ENCODE peak calls at places on chromosome 7, in seven cellular contexts. I is Calu3, Y is osteocyte, H is glutamatergic neuron, V is fibroblast of lung, F is uterus, D is B cell. K is an unnamed sample.
A peak's percentile ranks its signal among the peaks of the same experiment; 100 is the strongest.

GRCh38 chr7:127831312-127832212 is 179.6 kb downstream of the SND1 start:
- DNase-seq in I (no peak), Y (no peak), H (no peak), V (no peak), F (no peak), D (no peak), K (no peak)

GRCh38 chr7:155702616-155703015 is 58.2 kb downstream of the RBM33 start:
- DNase-seq in I (peak; percentile 23), Y (no peak), H (no peak), V (no peak), F (no peak), D (no peak), K (no peak)

GRCh38 chr7:13259908-13260307 is 572.5 kb downstream of the ARL4A start:
- DNase-seq in I (no peak), Y (no peak), H (no peak), V (no peak), F (no peak), D (no peak), K (no peak)

GRCh38 chr7:130961128-130961601 is 227.2 kb upstream of the KLF14 start:
- DNase-seq in I (no peak), Y (no peak), H (no peak), V (peak; percentile 54), F (no peak), D (peak; percentile 17), K (peak; percentile 73)

GRCh38 chr7:29556405-29557195 is 7.0 kb upstream of the PRR15 start:
- DNase-seq in I (no peak), Y (no peak), H (no peak), V (no peak), F (no peak), D (no peak), K (no peak)

GRCh38 chr7:64839910-64840309 is 45.7 kb downstream of the ZNF138 start:
- DNase-seq in I (no peak), Y (no peak), H (no peak), V (no peak), F (no peak), D (no peak), K (no peak)

GRCh38 chr7:127393370-127394058 is 1.0 kb upstream of the ZNF800 start:
- DNase-seq in I (no peak), Y (no peak), H (no peak), V (no peak), F (peak; percentile 24), D (no peak), K (no peak)

GRCh38 chr7:67705850-67706249 is 709.2 kb downstream of the TYW1 start:
- DNase-seq in I (no peak), Y (no peak), H (no peak), V (no peak), F (no peak), D (no peak), K (no peak)

GRCh38 chr7:139855498-139856270 is 26.6 kb downstream of the TBXAS1 start:
- DNase-seq in I (no peak), Y (peak; percentile 44), H (no peak), V (no peak), F (no peak), D (peak; percentile 25), K (no peak)

GRCh38 chr7:68823996-68824780 is 774.1 kb upstream of the AUTS2 start:
- DNase-seq in I (no peak), Y (no peak), H (no peak), V (no peak), F (no peak), D (no peak), K (no peak)

GRCh38 chr7:42014625-42015412 is 222.2 kb downstream of the GLI3 start:
- DNase-seq in I (peak; percentile 49), Y (no peak), H (peak; percentile 73), V (peak; percentile 68), F (no peak), D (no peak), K (peak; percentile 54)

GRCh38 chr7:41118490-41118889 is 584.4 kb downstream of the INHBA start:
- DNase-seq in I (no peak), Y (no peak), H (no peak), V (no peak), F (no peak), D (no peak), K (no peak)

GRCh38 chr7:16644987-16645592 is 464 bp downstream of the ANKMY2 start:
- DNase-seq in I (no peak), Y (no peak), H (peak; percentile 67), V (peak; percentile 39), F (peak; percentile 42), D (peak; percentile 13), K (peak; percentile 38)

GRCh38 chr7:4774804-4775280 is 581 bp upstream of the AP5Z1 start:
- DNase-seq in I (peak; percentile 38), Y (no peak), H (no peak), V (peak; percentile 79), F (no peak), D (peak; percentile 70), K (peak; percentile 84)

GRCh38 chr7:36090976-36091375 is 62.1 kb upstream of the EEPD1 start:
- DNase-seq in I (no peak), Y (no peak), H (no peak), V (no peak), F (no peak), D (no peak), K (no peak)

GRCh38 chr7:23955600-23956149 is 245.7 kb downstream of the STK31 start:
- DNase-seq in I (no peak), Y (no peak), H (no peak), V (no peak), F (no peak), D (no peak), K (no peak)

GRCh38 chr7:31917256-31917655 is 153.0 kb downstream of the PDE1C start:
- DNase-seq in I (no peak), Y (no peak), H (no peak), V (no peak), F (no peak), D (no peak), K (no peak)

GRCh38 chr7:150377116-150377979 is 1.8 kb upstream of the ZNF775 start:
- DNase-seq in I (no peak), Y (no peak), H (no peak), V (no peak), F (no peak), D (no peak), K (no peak)

GRCh38 chr7:87876759-87877234 is 504 bp downstream of the DBF4 start:
- DNase-seq in I (peak; percentile 41), Y (no peak), H (peak; percentile 77), V (peak; percentile 62), F (peak; percentile 41), D (peak; percentile 39), K (peak; percentile 73)

GRCh38 chr7:22348379-22348778 is 8.6 kb downstream of the RAPGEF5 start:
- DNase-seq in I (no peak), Y (no peak), H (no peak), V (no peak), F (no peak), D (no peak), K (no peak)

GRCh38 chr7:150351587-150352194 is 10.3 kb upstream of the RARRES2 start:
- DNase-seq in I (no peak), Y (no peak), H (no peak), V (peak; percentile 19), F (no peak), D (no peak), K (peak; percentile 41)

GRCh38 chr7:82629583-82629982 is 186.0 kb upstream of the CACNA2D1 start:
- DNase-seq in I (no peak), Y (no peak), H (no peak), V (peak; percentile 27), F (no peak), D (no peak), K (peak; percentile 19)

GRCh38 chr7:131238260-131238940 is 89.3 kb upstream of the MKLN1 start:
- DNase-seq in I (peak; percentile 5), Y (no peak), H (no peak), V (peak; percentile 71), F (no peak), D (no peak), K (peak; percentile 77)

GRCh38 chr7:18792866-18793595 is 297.5 kb downstream of the HDAC9 start:
- DNase-seq in I (no peak), Y (no peak), H (no peak), V (peak; percentile 52), F (no peak), D (no peak), K (peak; percentile 30)

GRCh38 chr7:256981-257646 is 32.9 kb upstream of the FOXL3 start:
- DNase-seq in I (no peak), Y (no peak), H (peak; percentile 6), V (no peak), F (no peak), D (peak; percentile 29), K (no peak)

GRCh38 chr7:79282882-79283602 is 170.4 kb downstream of the MAGI2 start:
- DNase-seq in I (no peak), Y (no peak), H (no peak), V (peak; percentile 94), F (no peak), D (no peak), K (peak; percentile 72)

GRCh38 chr7:21526007-21526406 is 16.8 kb upstream of the DNAH11 start:
- DNase-seq in I (no peak), Y (no peak), H (no peak), V (peak; percentile 21), F (no peak), D (no peak), K (no peak)

GRCh38 chr7:3112499-3113134 is 69.0 kb upstream of the CARD11 start:
- DNase-seq in I (no peak), Y (no peak), H (no peak), V (no peak), F (no peak), D (no peak), K (no peak)

GRCh38 chr7:117308891-117309290 is 14.0 kb downstream of the WNT2 start:
- DNase-seq in I (no peak), Y (no peak), H (no peak), V (no peak), F (no peak), D (no peak), K (no peak)

GRCh38 chr7:117313582-117313981 is 9.3 kb downstream of the WNT2 start:
- DNase-seq in I (no peak), Y (no peak), H (no peak), V (peak; percentile 47), F (no peak), D (no peak), K (no peak)

GRCh38 chr7:117312593-117312992 is 10.3 kb downstream of the WNT2 start:
- DNase-seq in I (no peak), Y (no peak), H (no peak), V (peak; percentile 28), F (no peak), D (no peak), K (no peak)
- TF ChIP-seq CTCF in I (peak; percentile 27), Y (peak; percentile 61), H (no peak), V (no peak), F (no peak), D (no peak), K (peak; percentile 37)

GRCh38 chr7:1267016-1267900 is 34.6 kb downstream of the UNCX start:
- DNase-seq in I (no peak), Y (no peak), H (no peak), V (no peak), F (no peak), D (no peak), K (no peak)
- TF ChIP-seq CTCF in I (no peak), Y (no peak), H (no peak), V (no peak), F (no peak), D (no peak), K (no peak)

GRCh38 chr7:96415293-96415940 is 93.5 kb upstream of the SLC25A13 start:
- DNase-seq in I (peak; percentile 55), Y (no peak), H (no peak), V (no peak), F (no peak), D (no peak), K (no peak)
- TF ChIP-seq CTCF in I (no peak), Y (no peak), H (no peak), V (no peak), F (no peak), D (no peak), K (no peak)

GRCh38 chr7:70788276-70788675 is 343.7 kb upstream of the GALNT17 start:
- DNase-seq in I (no peak), Y (no peak), H (no peak), V (no peak), F (no peak), D (no peak), K (peak; percentile 3)
- TF ChIP-seq CTCF in I (no peak), Y (no peak), H (no peak), V (no peak), F (no peak), D (no peak), K (no peak)